ENCODE peak calls at places on chromosomes 3 and 15, in eight cellular contexts. M, T, I, L, P, W, K and X are unnamed samples.

GRCh38 chr3:81152156-81152555 is 609.3 kb downstream of the GBE1 start:
- DNase-seq in M (no peak), T (no peak), I (no peak), L (no peak), P (no peak), W (no peak), K (no peak), X (no peak)

GRCh38 chr3:124787490-124788195 is 57.4 kb downstream of the UMPS start:
- DNase-seq in M (no peak), T (no peak), I (no peak), L (no peak), P (no peak), W (no peak), K (no peak), X (no peak)

GRCh38 chr3:126746395-126747177 is 42.5 kb downstream of the CHCHD6 start:
- DNase-seq in M (peak; percentile 16), T (no peak), I (no peak), L (peak; percentile 71), P (no peak), W (peak; percentile 74), K (peak; percentile 23), X (peak; percentile 18)

GRCh38 chr15:36407647-36408046 is 171.8 kb upstream of the CDIN1 start:
- DNase-seq in M (peak; percentile 55), T (no peak), I (no peak), L (no peak), P (no peak), W (no peak), K (no peak), X (no peak)

GRCh38 chr3:9653565-9654248 is 4.4 kb downstream of the MTMR14 start:
- DNase-seq in M (no peak), T (no peak), I (no peak), L (no peak), P (no peak), W (no peak), K (no peak), X (peak; percentile 84)

GRCh38 chr15:88331291-88331690 is 74.8 kb upstream of the NTRK3 start:
- DNase-seq in M (peak; percentile 6), T (no peak), I (no peak), L (no peak), P (no peak), W (no peak), K (peak; percentile 36), X (no peak)

GRCh38 chr15:29141908-29142747 is 127.5 kb downstream of the NSMCE3 start:
- DNase-seq in M (no peak), T (no peak), I (no peak), L (peak; percentile 58), P (peak; percentile 33), W (no peak), K (no peak), X (no peak)

GRCh38 chr3:45986303-45986982 is 9.2 kb downstream of the FYCO1 start:
- DNase-seq in M (peak; percentile 58), T (no peak), I (no peak), L (peak; percentile 90), P (peak; percentile 82), W (no peak), K (no peak), X (peak; percentile 80)

GRCh38 chr3:187935623-187936156 is 190.4 kb upstream of the BCL6 start:
- DNase-seq in M (no peak), T (no peak), I (no peak), L (no peak), P (no peak), W (peak; percentile 69), K (no peak), X (peak; percentile 64)

GRCh38 chr3:46398186-46398955 is 8.5 kb downstream of the CCR5AS start:
- DNase-seq in M (no peak), T (no peak), I (no peak), L (no peak), P (no peak), W (no peak), K (no peak), X (no peak)

GRCh38 chr15:52682776-52683175 is 3.6 kb upstream of the ATOSA start:
- DNase-seq in M (no peak), T (no peak), I (no peak), L (no peak), P (no peak), W (no peak), K (no peak), X (no peak)

GRCh38 chr3:180624714-180625113 is 22.8 kb downstream of the TTC14 start:
- DNase-seq in M (no peak), T (no peak), I (no peak), L (no peak), P (no peak), W (no peak), K (no peak), X (no peak)

GRCh38 chr3:122942937-122943827 is 84.4 kb downstream of the SEMA5B start:
- DNase-seq in M (peak; percentile 66), T (peak; percentile 25), I (peak; percentile 18), L (peak; percentile 34), P (peak; percentile 87), W (peak; percentile 82), K (peak; percentile 41), X (peak; percentile 37)

GRCh38 chr3:55626284-55626675 is 139.2 kb upstream of the WNT5A start:
- DNase-seq in M (no peak), T (no peak), I (no peak), L (no peak), P (no peak), W (no peak), K (no peak), X (no peak)

GRCh38 chr3:86438544-86438943 is 552.4 kb downstream of the VGLL3 start:
- DNase-seq in M (no peak), T (no peak), I (no peak), L (no peak), P (no peak), W (no peak), K (no peak), X (no peak)

GRCh38 chr3:134600685-134601502 is 49.9 kb downstream of the KY start:
- DNase-seq in M (peak; percentile 46), T (peak; percentile 36), I (no peak), L (peak; percentile 29), P (no peak), W (peak; percentile 91), K (peak; percentile 21), X (no peak)

GRCh38 chr3:180306691-180307090 is 270.0 kb upstream of the PEX5L start:
- DNase-seq in M (no peak), T (no peak), I (no peak), L (peak; percentile 83), P (no peak), W (no peak), K (no peak), X (no peak)

GRCh38 chr3:68403741-68404140 is 528.6 kb downstream of the TAFA4 start:
- DNase-seq in M (no peak), T (no peak), I (no peak), L (no peak), P (no peak), W (no peak), K (no peak), X (no peak)

GRCh38 chr3:126530171-126531050 is 6.5 kb downstream of the CHST13 start:
- DNase-seq in M (no peak), T (no peak), I (no peak), L (no peak), P (peak; percentile 76), W (peak; percentile 89), K (no peak), X (no peak)

GRCh38 chr15:58292761-58293175 is 139.0 kb upstream of the LIPC start:
- DNase-seq in M (no peak), T (no peak), I (no peak), L (no peak), P (no peak), W (no peak), K (no peak), X (no peak)

GRCh38 chr3:71069797-71070196 is 513.7 kb downstream of the FOXP1 start:
- DNase-seq in M (peak; percentile 81), T (no peak), I (no peak), L (peak; percentile 98), P (peak; percentile 83), W (peak; percentile 64), K (peak; percentile 48), X (peak; percentile 15)

GRCh38 chr3:63910873-63911272 is 1.3 kb downstream of the SCAANT1 start:
- DNase-seq in M (peak; percentile 27), T (no peak), I (no peak), L (peak; percentile 45), P (no peak), W (no peak), K (no peak), X (no peak)

GRCh38 chr15:36905908-36906307 is 194.4 kb downstream of the MEIS2 start:
- DNase-seq in M (no peak), T (no peak), I (no peak), L (peak; percentile 33), P (no peak), W (no peak), K (no peak), X (no peak)